ENCODE peak calls at places on chromosomes 12 and 14, in four cellular contexts. One of them, this sample, is unnamed.

GRCh38 chr12:51403744-51404143 is 12.5 kb upstream of the GALNT6 start:
- DNase-seq in GM13976: no peak
- DNase-seq in astrocyte of the spinal cord: no peak
- DNase-seq in mammary epithelial cell: no peak
- DNase-seq in this sample: no peak

GRCh38 chr12:62484234-62484633 is 17.6 kb downstream of the MON2 start:
- DNase-seq in GM13976: no peak
- DNase-seq in astrocyte of the spinal cord: no peak
- DNase-seq in mammary epithelial cell: peak; percentile 32
- DNase-seq in this sample: no peak

GRCh38 chr14:61420326-61420725 is 98.9 kb downstream of the PRKCH start:
- DNase-seq in GM13976: no peak
- DNase-seq in astrocyte of the spinal cord: peak; percentile 36
- DNase-seq in mammary epithelial cell: peak; percentile 96
- DNase-seq in this sample: peak; percentile 43

GRCh38 chr12:91918431-91918830 is 227.2 kb downstream of the BTG1 start:
- DNase-seq in GM13976: no peak
- DNase-seq in astrocyte of the spinal cord: no peak
- DNase-seq in mammary epithelial cell: no peak
- DNase-seq in this sample: no peak

GRCh38 chr14:21278632-21279031 is 1.3 kb upstream of the RPGRIP1 start:
- DNase-seq in GM13976: no peak
- DNase-seq in astrocyte of the spinal cord: no peak
- DNase-seq in mammary epithelial cell: no peak
- DNase-seq in this sample: no peak

GRCh38 chr12:112686373-112686772 is 105.2 kb upstream of the RPH3A start:
- DNase-seq in GM13976: no peak
- DNase-seq in astrocyte of the spinal cord: no peak
- DNase-seq in mammary epithelial cell: peak; percentile 88
- DNase-seq in this sample: peak; percentile 4

GRCh38 chr12:93783827-93784226 is 106.7 kb downstream of the CRADD start:
- DNase-seq in GM13976: no peak
- DNase-seq in astrocyte of the spinal cord: no peak
- DNase-seq in mammary epithelial cell: no peak
- DNase-seq in this sample: peak; percentile 8

GRCh38 chr14:89681086-89682018 is 264.3 kb upstream of the FOXN3 start:
- DNase-seq in GM13976: peak; percentile 42
- DNase-seq in astrocyte of the spinal cord: no peak
- DNase-seq in mammary epithelial cell: no peak
- DNase-seq in this sample: no peak

GRCh38 chr14:97417331-97417730 is 620.1 kb downstream of the VRK1 start:
- DNase-seq in GM13976: no peak
- DNase-seq in astrocyte of the spinal cord: no peak
- DNase-seq in mammary epithelial cell: no peak
- DNase-seq in this sample: no peak

GRCh38 chr12:26091837-26092236 is 33.0 kb downstream of the BHLHE41 start:
- DNase-seq in GM13976: no peak
- DNase-seq in astrocyte of the spinal cord: peak; percentile 19
- DNase-seq in mammary epithelial cell: no peak
- DNase-seq in this sample: no peak

GRCh38 chr12:121036810-121037326 is 2.2 kb downstream of the OASL start:
- DNase-seq in GM13976: no peak
- DNase-seq in astrocyte of the spinal cord: peak; percentile 29
- DNase-seq in mammary epithelial cell: peak; percentile 85
- DNase-seq in this sample: no peak

GRCh38 chr12:90024261-90024660 is 315.6 kb upstream of the ATP2B1 start:
- DNase-seq in GM13976: no peak
- DNase-seq in astrocyte of the spinal cord: no peak
- DNase-seq in mammary epithelial cell: no peak
- DNase-seq in this sample: peak; percentile 30

GRCh38 chr12:121580959-121581680 is at the start of gene KDM2B:
- DNase-seq in GM13976: no peak
- DNase-seq in astrocyte of the spinal cord: peak; percentile 60
- DNase-seq in mammary epithelial cell: no peak
- DNase-seq in this sample: peak; percentile 63

GRCh38 chr12:117100251-117100650 is 1.0 kb upstream of the TESC start:
- DNase-seq in GM13976: no peak
- DNase-seq in astrocyte of the spinal cord: no peak
- DNase-seq in mammary epithelial cell: no peak
- DNase-seq in this sample: no peak

GRCh38 chr12:101891462-101891971 is 14.1 kb downstream of the DRAM1 start:
- DNase-seq in GM13976: peak; percentile 30
- DNase-seq in astrocyte of the spinal cord: peak; percentile 79
- DNase-seq in mammary epithelial cell: peak; percentile 54
- DNase-seq in this sample: peak; percentile 95

GRCh38 chr12:121089031-121089812 is 43.5 kb upstream of the P2RX7 start:
- DNase-seq in GM13976: no peak
- DNase-seq in astrocyte of the spinal cord: no peak
- DNase-seq in mammary epithelial cell: no peak
- DNase-seq in this sample: no peak

GRCh38 chr12:13114251-13115052 is 11.0 kb upstream of the GSG1 start:
- DNase-seq in GM13976: no peak
- DNase-seq in astrocyte of the spinal cord: no peak
- DNase-seq in mammary epithelial cell: no peak
- DNase-seq in this sample: no peak

GRCh38 chr12:77615331-77615730 is 215.4 kb upstream of the NAV3 start:
- DNase-seq in GM13976: no peak
- DNase-seq in astrocyte of the spinal cord: peak; percentile 9
- DNase-seq in mammary epithelial cell: peak; percentile 38
- DNase-seq in this sample: peak; percentile 8

GRCh38 chr14:78644824-78645559 is 474.8 kb downstream of the NRXN3 start:
- DNase-seq in GM13976: no peak
- DNase-seq in astrocyte of the spinal cord: no peak
- DNase-seq in mammary epithelial cell: no peak
- DNase-seq in this sample: no peak

GRCh38 chr12:122860854-122861585 is 25.8 kb downstream of the HIP1R start:
- DNase-seq in GM13976: no peak
- DNase-seq in astrocyte of the spinal cord: no peak
- DNase-seq in mammary epithelial cell: no peak
- DNase-seq in this sample: no peak

GRCh38 chr12:90909069-90909676 is 45.8 kb downstream of the CCER1 start:
- DNase-seq in GM13976: no peak
- DNase-seq in astrocyte of the spinal cord: peak; percentile 65
- DNase-seq in mammary epithelial cell: peak; percentile 46
- DNase-seq in this sample: peak; percentile 67

DNA sequence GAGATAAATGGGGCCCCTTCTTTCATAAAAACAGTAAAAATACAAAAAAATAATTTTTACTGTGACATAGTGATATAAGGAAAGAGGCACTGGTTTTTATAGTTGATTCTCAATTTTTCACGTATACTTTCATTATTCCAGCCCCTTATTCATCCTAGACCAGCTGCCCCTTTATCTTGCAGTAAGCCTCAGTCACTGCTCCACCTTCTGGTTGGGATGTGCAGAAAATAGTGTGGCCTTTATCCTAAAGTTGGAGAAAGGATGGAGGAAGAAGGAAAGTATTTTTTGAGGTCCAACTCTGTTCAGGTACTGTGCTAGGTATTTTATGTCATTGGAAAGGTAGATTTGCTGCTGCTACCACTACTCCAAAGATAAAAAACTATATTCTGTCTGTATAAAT is 172.7 kb downstream of the ANO6 start:
- DNase-seq in GM13976: no peak
- DNase-seq in astrocyte of the spinal cord: peak; percentile 58
- DNase-seq in mammary epithelial cell: peak; percentile 16
- DNase-seq in this sample: peak; percentile 58
- TF ChIP-seq CTCF in GM13976: peak; percentile 12
- TF ChIP-seq CTCF in astrocyte of the spinal cord: peak; percentile 78
- TF ChIP-seq CTCF in mammary epithelial cell: peak; percentile 49
- TF ChIP-seq CTCF in this sample: peak; percentile 48

GRCh38 chr12:99954724-99955123 is 30.0 kb downstream of the ANKS1B start:
- DNase-seq in GM13976: no peak
- DNase-seq in astrocyte of the spinal cord: no peak
- DNase-seq in mammary epithelial cell: no peak
- DNase-seq in this sample: no peak
- TF ChIP-seq CTCF in GM13976: no peak
- TF ChIP-seq CTCF in astrocyte of the spinal cord: no peak
- TF ChIP-seq CTCF in mammary epithelial cell: no peak
- TF ChIP-seq CTCF in this sample: no peak

GRCh38 chr14:23322568-23323517 is 1.6 kb downstream of the PABPN1 start:
- DNase-seq in GM13976: no peak
- DNase-seq in astrocyte of the spinal cord: no peak
- DNase-seq in mammary epithelial cell: no peak
- DNase-seq in this sample: no peak
- TF ChIP-seq CTCF in GM13976: no peak
- TF ChIP-seq CTCF in astrocyte of the spinal cord: no peak
- TF ChIP-seq CTCF in mammary epithelial cell: no peak
- TF ChIP-seq CTCF in this sample: no peak

GRCh38 chr14:59055439-59056045 is 132.9 kb upstream of the DAAM1 start:
- DNase-seq in GM13976: peak; percentile 66
- DNase-seq in astrocyte of the spinal cord: peak; percentile 64
- DNase-seq in mammary epithelial cell: peak; percentile 31
- DNase-seq in this sample: peak; percentile 48
- TF ChIP-seq CTCF in GM13976: peak; percentile 69
- TF ChIP-seq CTCF in astrocyte of the spinal cord: peak; percentile 78
- TF ChIP-seq CTCF in mammary epithelial cell: peak; percentile 70
- TF ChIP-seq CTCF in this sample: peak; percentile 57

GRCh38 chr12:2751230-2751629 is 43.5 kb upstream of the FKBP4 start:
- DNase-seq in GM13976: no peak
- DNase-seq in astrocyte of the spinal cord: no peak
- DNase-seq in mammary epithelial cell: no peak
- DNase-seq in this sample: no peak

GRCh38 chr12:2753536-2753935 is 41.2 kb upstream of the FKBP4 start:
- DNase-seq in GM13976: no peak
- DNase-seq in astrocyte of the spinal cord: no peak
- DNase-seq in mammary epithelial cell: no peak
- DNase-seq in this sample: no peak

GRCh38 chr12:2754208-2754607 is 40.6 kb upstream of the FKBP4 start:
- DNase-seq in GM13976: no peak
- DNase-seq in astrocyte of the spinal cord: no peak
- DNase-seq in mammary epithelial cell: no peak
- DNase-seq in this sample: no peak

GRCh38 chr12:2751686-2752085 is 43.1 kb upstream of the FKBP4 start:
- DNase-seq in GM13976: no peak
- DNase-seq in astrocyte of the spinal cord: no peak
- DNase-seq in mammary epithelial cell: no peak
- DNase-seq in this sample: no peak

GRCh38 chr12:2752676-2753371 is 41.9 kb upstream of the FKBP4 start:
- DNase-seq in GM13976: peak; percentile 89
- DNase-seq in astrocyte of the spinal cord: peak; percentile 68
- DNase-seq in mammary epithelial cell: peak; percentile 55
- DNase-seq in this sample: peak; percentile 69
- TF ChIP-seq CTCF in GM13976: no peak
- TF ChIP-seq CTCF in astrocyte of the spinal cord: peak; percentile 52
- TF ChIP-seq CTCF in mammary epithelial cell: no peak
- TF ChIP-seq CTCF in this sample: no peak

GRCh38 chr12:54038260-54038759 is 5.5 kb downstream of the HOXC5 start:
- DNase-seq in GM13976: no peak
- DNase-seq in astrocyte of the spinal cord: no peak
- DNase-seq in mammary epithelial cell: no peak
- DNase-seq in this sample: no peak

GRCh38 chr12:54037360-54038259 is 4.8 kb downstream of the HOXC5 start:
- DNase-seq in GM13976: no peak
- DNase-seq in astrocyte of the spinal cord: no peak
- DNase-seq in mammary epithelial cell: no peak
- DNase-seq in this sample: no peak

GRCh38 chr12:54034784-54035310 is 2.0 kb downstream of the HOXC5 start:
- DNase-seq in GM13976: no peak
- DNase-seq in astrocyte of the spinal cord: no peak
- DNase-seq in mammary epithelial cell: no peak
- DNase-seq in this sample: no peak

GRCh38 chr12:54035561-54036377 is 2.9 kb downstream of the HOXC5 start:
- DNase-seq in GM13976: no peak
- DNase-seq in astrocyte of the spinal cord: no peak
- DNase-seq in mammary epithelial cell: no peak
- DNase-seq in this sample: no peak

DNA sequence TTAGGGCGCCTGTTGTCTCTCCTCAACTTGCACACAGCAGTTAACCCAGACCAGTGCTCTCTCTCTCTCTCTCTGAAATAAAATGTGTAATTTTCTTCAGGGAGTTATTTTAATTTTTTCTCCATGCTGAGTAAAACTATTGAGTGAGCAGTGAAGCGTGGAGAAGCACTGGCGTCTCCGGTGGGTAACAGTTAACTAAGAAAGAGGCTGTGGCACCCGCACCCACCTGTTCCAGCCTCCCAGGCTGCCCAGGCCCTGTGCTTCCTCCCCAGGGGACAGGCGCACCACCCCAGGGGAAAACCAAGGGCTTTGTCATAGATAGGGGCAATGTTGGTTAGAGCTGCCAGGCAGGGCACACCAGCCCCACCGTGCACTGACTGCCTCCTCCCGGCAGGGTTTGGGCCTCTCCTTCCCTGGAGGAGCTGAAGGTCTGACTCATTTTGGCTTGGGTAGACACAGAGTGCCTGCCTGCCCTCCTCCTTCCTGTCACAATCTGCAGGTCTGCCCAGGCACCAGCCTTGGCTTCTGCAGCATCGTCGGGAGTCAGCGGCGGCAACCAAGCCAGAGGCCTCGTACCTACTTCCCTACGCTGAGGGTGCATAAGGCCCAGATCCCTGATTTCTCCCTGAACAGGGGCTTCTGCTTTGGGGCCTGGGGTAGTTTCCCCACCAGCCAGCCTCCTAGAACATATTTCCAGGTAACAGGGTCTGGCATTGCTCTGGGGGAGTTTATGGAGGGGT is 3.9 kb downstream of the HOXC5 start:
- DNase-seq in GM13976: no peak
- DNase-seq in astrocyte of the spinal cord: no peak
- DNase-seq in mammary epithelial cell: peak; percentile 71
- DNase-seq in this sample: no peak
- TF ChIP-seq CTCF in GM13976: no peak
- TF ChIP-seq CTCF in astrocyte of the spinal cord: peak; percentile 32
- TF ChIP-seq CTCF in mammary epithelial cell: peak; percentile 34
- TF ChIP-seq CTCF in this sample: no peak

DNA sequence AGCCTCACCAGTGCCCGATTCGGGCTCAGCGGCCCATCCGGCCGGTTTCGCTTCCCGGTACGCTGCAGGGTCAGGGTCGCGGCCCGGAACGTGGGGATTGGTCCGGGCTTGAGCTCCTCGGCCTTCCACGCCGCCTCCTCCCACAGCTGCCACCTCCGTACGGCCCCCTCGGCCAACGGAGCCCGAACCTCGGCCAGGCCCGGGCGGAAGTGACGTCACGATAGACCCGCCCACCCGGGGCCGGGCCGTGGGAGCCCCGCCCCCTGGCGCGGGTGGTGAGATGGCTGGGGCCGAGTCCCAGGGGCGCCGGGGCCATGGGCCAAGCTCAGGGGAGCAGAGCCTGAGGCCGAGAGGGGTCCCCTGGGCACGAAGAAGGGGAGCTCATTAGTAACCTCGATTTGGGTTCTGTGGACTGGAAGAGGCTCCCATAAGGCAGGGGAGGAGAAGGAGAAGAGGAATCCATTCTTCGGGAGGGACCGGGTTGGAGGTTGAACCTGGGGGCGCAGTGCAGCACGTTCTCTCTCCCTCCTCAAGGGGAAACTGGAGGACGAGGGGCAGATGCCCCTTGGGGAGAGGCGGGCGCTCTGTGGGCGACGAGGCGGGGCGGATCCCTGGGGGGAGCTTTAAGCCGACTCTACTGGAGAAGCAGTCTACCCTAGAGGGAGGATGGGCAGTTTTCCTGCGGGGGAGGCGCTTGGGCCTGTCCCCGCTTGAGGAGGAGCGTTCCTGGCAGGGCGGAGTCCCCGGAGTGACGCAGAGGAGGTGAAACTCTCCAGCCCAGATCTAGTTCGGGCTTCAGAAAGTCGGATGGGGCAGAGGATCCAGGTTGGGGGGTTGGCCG is at the start of gene MLF2:
- DNase-seq in GM13976: peak; percentile 99
- DNase-seq in astrocyte of the spinal cord: peak; percentile 100
- DNase-seq in mammary epithelial cell: peak; percentile 98
- DNase-seq in this sample: peak; percentile 99
- TF ChIP-seq CTCF in GM13976: peak; percentile 90
- TF ChIP-seq CTCF in astrocyte of the spinal cord: peak; percentile 98
- TF ChIP-seq CTCF in mammary epithelial cell: peak; percentile 82
- TF ChIP-seq CTCF in this sample: peak; percentile 98

This sample was measured in endothelial cell of umbilical vein.